ENCODE peak calls at places on chromosomes 5 and 9, in five cellular contexts. H, W, S, T and Q are unnamed samples.

GRCh38 chr9:36928210-36928609 is 105.9 kb downstream of the PAX5 start:
- DNase-seq in H (no peak), W (no peak), S (no peak), T (no peak), Q (peak; percentile 14)

GRCh38 chr5:126866837-126867236 is 89.9 kb downstream of the LMNB1 start:
- DNase-seq in H (no peak), W (no peak), S (no peak), T (no peak), Q (no peak)

GRCh38 chr5:145463634-145464033 is 371.5 kb downstream of the PRELID2 start:
- DNase-seq in H (no peak), W (no peak), S (no peak), T (no peak), Q (no peak)

GRCh38 chr5:34534237-34535108 is 121.7 kb upstream of the RAI14 start:
- DNase-seq in H (no peak), W (no peak), S (no peak), T (no peak), Q (no peak)

GRCh38 chr5:152560508-152561137 is 155.5 kb upstream of the NMUR2 start:
- DNase-seq in H (no peak), W (no peak), S (peak; percentile 10), T (peak; percentile 57), Q (peak; percentile 72)

GRCh38 chr5:135319928-135320606 is 79.0 kb downstream of the MACROH2A1 start:
- DNase-seq in H (no peak), W (no peak), S (no peak), T (no peak), Q (no peak)

GRCh38 chr9:1100192-1100591 is 50.0 kb downstream of the DMRT2 start:
- DNase-seq in H (no peak), W (no peak), S (no peak), T (no peak), Q (no peak)

GRCh38 chr9:34589656-34590375 is at the start of gene CNTFR:
- DNase-seq in H (no peak), W (no peak), S (no peak), T (no peak), Q (no peak)

GRCh38 chr9:75615284-75615683 is 275.2 kb upstream of the PCSK5 start:
- DNase-seq in H (no peak), W (no peak), S (no peak), T (no peak), Q (no peak)

GRCh38 chr5:42887575-42887974 is 75.9 kb upstream of the SELENOP start:
- DNase-seq in H (no peak), W (no peak), S (no peak), T (no peak), Q (no peak)

GRCh38 chr5:169253071-169253470 is 47.9 kb downstream of the SLIT3 start:
- DNase-seq in H (no peak), W (no peak), S (no peak), T (no peak), Q (no peak)

GRCh38 chr5:176700239-176700847 is 53.1 kb downstream of the TSPAN17 start:
- DNase-seq in H (no peak), W (no peak), S (no peak), T (no peak), Q (no peak)

GRCh38 chr5:4042311-4042710 is 446.7 kb downstream of the IRX1 start:
- DNase-seq in H (no peak), W (no peak), S (no peak), T (no peak), Q (no peak)

GRCh38 chr5:32074401-32074800 is 99.7 kb downstream of the GOLPH3 start:
- DNase-seq in H (no peak), W (no peak), S (no peak), T (no peak), Q (no peak)

GRCh38 chr9:18851069-18851468 is 181.9 kb downstream of the SAXO1 start:
- DNase-seq in H (no peak), W (no peak), S (no peak), T (no peak), Q (no peak)

GRCh38 chr5:135488727-135489465 is 36.7 kb upstream of the TIFAB start:
- DNase-seq in H (no peak), W (no peak), S (no peak), T (no peak), Q (no peak)

GRCh38 chr5:39717186-39717897 is 292.6 kb upstream of the DAB2 start:
- DNase-seq in H (no peak), W (no peak), S (no peak), T (no peak), Q (no peak)

GRCh38 chr9:92608221-92609141 is 61.5 kb downstream of the IPPK start:
- DNase-seq in H (no peak), W (no peak), S (no peak), T (no peak), Q (no peak)

GRCh38 chr5:180121799-180122198 is 50.2 kb upstream of the RNF130 start:
- DNase-seq in H (no peak), W (no peak), S (no peak), T (no peak), Q (no peak)

GRCh38 chr9:111897831-111898144 is 1.2 kb downstream of the UGCG start:
- DNase-seq in H (no peak), W (no peak), S (no peak), T (no peak), Q (no peak)

GRCh38 chr5:42923710-42924109 is 112.0 kb upstream of the SELENOP start:
- DNase-seq in H (no peak), W (no peak), S (no peak), T (no peak), Q (no peak)

GRCh38 chr5:130282044-130282443 is 377.8 kb downstream of the CHSY3 start:
- DNase-seq in H (no peak), W (no peak), S (no peak), T (no peak), Q (no peak)

GRCh38 chr9:35487066-35487465 is 2.8 kb upstream of the RUSC2 start:
- DNase-seq in H (no peak), W (no peak), S (no peak), T (no peak), Q (no peak)

GRCh38 chr5:172740483-172741205 is 30.4 kb downstream of the DUSP1 start:
- DNase-seq in H (no peak), W (no peak), S (no peak), T (no peak), Q (no peak)

GRCh38 chr9:110875275-110875674 is 163.0 kb downstream of the LPAR1 start:
- DNase-seq in H (peak; percentile 42), W (no peak), S (no peak), T (peak; percentile 49), Q (peak; percentile 35)

GRCh38 chr9:68540712-68541535 is at the start of gene TMEM252:
- DNase-seq in H (no peak), W (no peak), S (no peak), T (no peak), Q (no peak)

GRCh38 chr5:141753143-141753970 is 71.3 kb upstream of the ARAP3 start:
- DNase-seq in H (no peak), W (no peak), S (no peak), T (no peak), Q (no peak)

GRCh38 chr5:179158556-179158955 is 98.4 kb downstream of the ZNF354C start:
- DNase-seq in H (no peak), W (no peak), S (no peak), T (no peak), Q (no peak)

GRCh38 chr9:87554976-87555375 is 57.3 kb downstream of the DAPK1 start:
- DNase-seq in H (no peak), W (no peak), S (no peak), T (no peak), Q (no peak)

GRCh38 chr9:105146677-105147076 is 97.8 kb upstream of the SLC44A1 start:
- DNase-seq in H (no peak), W (no peak), S (no peak), T (no peak), Q (no peak)

GRCh38 chr5:160289721-160290120 is 22.6 kb downstream of the CCNJL start:
- DNase-seq in H (peak; percentile 39), W (no peak), S (no peak), T (no peak), Q (no peak)

GRCh38 chr5:44345871-44346270 is 43.3 kb downstream of the FGF10 start:
- DNase-seq in H (no peak), W (no peak), S (no peak), T (no peak), Q (no peak)

GRCh38 chr5:6011199-6011598 is 367.1 kb downstream of the MED10 start:
- DNase-seq in H (no peak), W (no peak), S (no peak), T (no peak), Q (no peak)

GRCh38 chr9:36759141-36759540 is 186.4 kb downstream of the MELK start:
- DNase-seq in H (no peak), W (no peak), S (no peak), T (no peak), Q (no peak)